ENCODE peak calls at places on chromosome 1, in six cellular contexts. K is IMR-90, E is mesenchymal stem cell, B is neuronal stem cell, Y is H1, M is H9. A is an unnamed sample.

GRCh38 chr1:215287362-215287761 is 204.8 kb downstream of the KCNK2 start:
- DNase-seq in Y (no peak), K (peak; percentile 22), M (no peak), E (no peak), B (no peak), A (peak; percentile 26)

GRCh38 chr1:22347854-22348760 is 103.5 kb upstream of the ZBTB40 start:
- DNase-seq in K (no peak), M (no peak), B (no peak), E (no peak), Y (no peak), A (no peak)

GRCh38 chr1:221157026-221157761 is 278.0 kb downstream of the HLX start:
- DNase-seq in B (no peak), K (no peak), E (no peak), Y (no peak), M (no peak), A (no peak)

GRCh38 chr1:40143891-40144575 is 17.2 kb upstream of the RLF start:
- DNase-seq in M (peak; percentile 75), E (peak; percentile 72), Y (peak; percentile 75), B (peak; percentile 75), K (peak; percentile 66), A (peak; percentile 92)

GRCh38 chr1:200969726-200970521 is 53.6 kb downstream of the KIF21B start:
- DNase-seq in K (no peak), M (no peak), E (no peak), B (no peak), Y (no peak), A (no peak)

GRCh38 chr1:244964112-244964971 is 100.0 kb upstream of the HNRNPU start:
- DNase-seq in B (peak; percentile 9), E (peak; percentile 90), Y (no peak), M (no peak), K (peak; percentile 90), A (peak; percentile 77)

GRCh38 chr1:199691540-199691939 is 336.0 kb upstream of the NR5A2 start:
- DNase-seq in B (no peak), K (peak; percentile 82), M (no peak), E (peak; percentile 92), Y (no peak), A (no peak)

GRCh38 chr1:151325646-151326429 is 1.4 kb downstream of the PI4KB start:
- DNase-seq in E (peak; percentile 71), Y (no peak), B (no peak), M (no peak), K (peak; percentile 44), A (no peak)

GRCh38 chr1:202143768-202144509 is 598 bp downstream of the ARL8A start:
- DNase-seq in M (peak; percentile 74), B (no peak), Y (peak; percentile 76), E (peak; percentile 29), K (no peak), A (no peak)

GRCh38 chr1:33147997-33148314 is 33.9 kb downstream of the TRIM62 start:
- DNase-seq in K (peak; percentile 59), E (peak; percentile 32), Y (no peak), M (no peak), B (no peak), A (peak; percentile 36)

GRCh38 chr1:201946224-201946908 is at the start of gene LMOD1:
- DNase-seq in K (peak; percentile 98), Y (peak; percentile 84), B (peak; percentile 86), M (peak; percentile 95), E (peak; percentile 96), A (peak; percentile 76)

GRCh38 chr1:59128239-59128736 is 168.6 kb upstream of the FGGY start:
- DNase-seq in K (peak; percentile 66), Y (no peak), M (no peak), E (no peak), B (no peak), A (no peak)

GRCh38 chr1:93815738-93816110 is 63.3 kb downstream of the DNTTIP2 start:
- DNase-seq in E (peak; percentile 23), Y (no peak), K (no peak), M (no peak), B (no peak), A (no peak)
- H2BK120ac ChIP-seq in E (no peak overlapping the region), Y (peak overlapping the region; percentile 76), K (peak overlapping the region; percentile 58), M (no peak overlapping the region), B (no peak overlapping the region), A (no peak overlapping the region)

DNA sequence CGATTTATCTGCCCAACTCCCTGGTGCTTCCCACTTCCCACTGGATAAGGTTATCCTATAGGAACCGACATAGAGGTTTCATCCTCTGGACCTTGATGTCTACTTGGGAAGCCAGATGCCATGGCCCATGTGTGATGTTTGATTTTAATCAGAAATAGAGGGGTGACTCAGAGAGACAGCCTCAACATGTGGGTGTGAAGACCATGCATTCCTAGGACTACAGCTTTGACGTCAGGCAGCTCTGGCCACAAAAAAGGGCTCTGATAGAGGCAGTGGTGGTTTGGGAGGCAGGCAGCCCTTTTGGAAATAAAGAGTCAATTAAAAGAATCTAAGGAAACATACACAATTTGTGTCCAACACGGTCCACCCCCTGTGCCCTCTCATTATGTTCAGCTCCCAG is 5.2 kb upstream of the SH2D2A start:
- DNase-seq in Y (no peak), M (no peak), K (peak; percentile 68), E (no peak), B (no peak), A (no peak)
- H3K14ac ChIP-seq in Y (no peak overlapping the region), M (no peak overlapping the region), K (no peak overlapping the region), E (no peak overlapping the region), B (no peak overlapping the region), A (no peak overlapping the region)

GRCh38 chr1:45684402-45684801 is 1.9 kb downstream of the GPBP1L1 start:
- DNase-seq in Y (no peak), B (no peak), M (no peak), E (no peak), K (no peak), A (no peak)

GRCh38 chr1:45685308-45686080 is 839 bp downstream of the GPBP1L1 start:
- DNase-seq in B (no peak), Y (no peak), M (no peak), E (peak; percentile 40), K (peak; percentile 2), A (peak; percentile 29)

GRCh38 chr1:45687014-45687752 is 798 bp upstream of the TMEM69 start:
- DNase-seq in K (peak; percentile 99), E (peak; percentile 99), M (peak; percentile 98), Y (peak; percentile 90), B (peak; percentile 95), A (peak; percentile 99)

GRCh38 chr1:45687753-45688737 is at the start of gene TMEM69:
- DNase-seq in B (peak; percentile 88), M (peak; percentile 84), Y (peak; percentile 87), E (peak; percentile 94), K (peak; percentile 91), A (peak; percentile 66)

DNA sequence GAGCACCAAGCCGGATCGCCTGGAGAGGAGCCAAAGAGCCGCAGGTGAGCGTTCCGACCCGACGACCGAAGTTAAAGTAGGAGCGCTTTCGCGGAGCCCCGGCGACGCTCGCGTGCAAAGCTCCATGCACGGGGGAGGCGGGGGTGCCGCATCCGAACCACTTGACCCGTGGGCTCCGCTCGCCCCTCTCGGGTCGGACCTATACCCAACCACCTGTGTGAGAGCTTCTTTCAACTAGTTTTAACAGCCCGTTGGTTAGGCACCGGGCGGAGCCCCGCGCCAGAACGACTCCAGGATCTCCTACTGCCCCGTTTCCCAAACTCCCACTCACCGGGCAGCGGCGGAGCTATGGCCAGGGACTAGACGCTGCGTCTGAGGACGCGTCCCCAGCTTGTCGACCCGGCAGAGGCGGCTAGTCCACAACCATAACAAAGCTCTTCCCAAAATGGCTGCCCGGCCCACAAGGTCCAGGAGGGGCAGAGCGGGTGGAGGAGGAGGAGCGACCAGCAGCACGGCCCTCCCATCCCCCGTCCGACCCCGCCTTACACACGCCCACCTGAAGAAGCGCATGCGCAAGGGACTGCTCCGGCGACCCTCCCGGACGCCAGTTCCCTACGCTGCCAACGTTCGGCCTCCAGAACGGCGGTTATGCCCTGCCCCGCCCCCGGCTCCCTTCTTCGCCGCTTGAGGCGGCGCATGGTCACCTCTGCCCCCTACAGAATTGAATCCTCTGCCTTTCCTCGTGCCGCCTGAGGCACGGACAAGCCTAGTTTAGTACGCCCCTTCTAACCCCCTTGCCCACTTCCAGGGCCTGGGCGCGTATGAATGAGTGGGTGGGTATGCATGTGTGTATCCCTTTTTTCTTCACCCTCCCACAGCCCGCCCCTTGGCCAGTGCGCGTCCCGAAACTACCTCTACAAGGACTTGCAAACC is at the start of gene GPBP1L1:
- DNase-seq in B (peak; percentile 96), E (peak; percentile 97), M (peak; percentile 97), K (peak; percentile 97), Y (peak; percentile 98), A (peak; percentile 96)
- H2BK120ac ChIP-seq in B (no peak within 1 kb of the TSS), E (peak within 1 kb of the TSS; percentile 84), M (no peak within 1 kb of the TSS), K (peak within 1 kb of the TSS; percentile 61), Y (peak within 1 kb of the TSS; percentile 38), A (peak within 1 kb of the TSS; percentile 92)

GRCh38 chr1:217184854-217185253 is 446.0 kb downstream of the GPATCH2 start:
- DNase-seq in Y (no peak), E (no peak), B (no peak), K (no peak), M (no peak), A (no peak)
- H3K14ac ChIP-seq in Y (no peak overlapping the region), E (no peak overlapping the region), B (no peak overlapping the region), K (no peak overlapping the region), M (no peak overlapping the region), A (no peak overlapping the region)